ENCODE peak calls at places on chromosome 1, in nine cellular contexts. One of them, this sample, is unnamed.

GRCh38 chr1:150320667-150320978 is 710 bp upstream of the PRPF3 start:
- DNase-seq in right atrium auricular region: no peak
- DNase-seq in CD8-positive, alpha-beta memory T cell: no peak
- DNase-seq in IMR-90: no peak
- DNase-seq in amygdala: no peak
- DNase-seq in hepatocyte: no peak
- DNase-seq in fibroblast of the conjunctiva: no peak
- DNase-seq in M059J: no peak
- DNase-seq in GM03348: no peak
- DNase-seq in this sample: no peak

GRCh38 chr1:110639724-110640386 is 33.7 kb upstream of the KCNA2 start:
- DNase-seq in M059J: peak
- DNase-seq in amygdala: no peak
- DNase-seq in GM03348: no peak
- DNase-seq in CD8-positive, alpha-beta memory T cell: no peak
- DNase-seq in right atrium auricular region: no peak
- DNase-seq in IMR-90: peak
- DNase-seq in hepatocyte: no peak
- DNase-seq in fibroblast of the conjunctiva: no peak
- DNase-seq in this sample: no peak

GRCh38 chr1:75083848-75084514 is 50.2 kb upstream of the LHX8 start:
- DNase-seq in right atrium auricular region: no peak
- DNase-seq in GM03348: no peak
- DNase-seq in fibroblast of the conjunctiva: peak
- DNase-seq in CD8-positive, alpha-beta memory T cell: no peak
- DNase-seq in amygdala: no peak
- DNase-seq in IMR-90: no peak
- DNase-seq in M059J: peak
- DNase-seq in hepatocyte: no peak
- DNase-seq in this sample: no peak

GRCh38 chr1:183926978-183927377 is 110.5 kb downstream of the COLGALT2 start:
- DNase-seq in GM03348: no peak
- DNase-seq in CD8-positive, alpha-beta memory T cell: no peak
- DNase-seq in right atrium auricular region: no peak
- DNase-seq in M059J: peak
- DNase-seq in hepatocyte: peak
- DNase-seq in IMR-90: peak
- DNase-seq in fibroblast of the conjunctiva: no peak
- DNase-seq in amygdala: no peak
- DNase-seq in this sample: no peak

GRCh38 chr1:90717665-90718410 is 736 bp upstream of the BARHL2 start:
- DNase-seq in M059J: no peak
- DNase-seq in hepatocyte: peak
- DNase-seq in IMR-90: peak
- DNase-seq in GM03348: peak
- DNase-seq in fibroblast of the conjunctiva: no peak
- DNase-seq in CD8-positive, alpha-beta memory T cell: no peak
- DNase-seq in right atrium auricular region: no peak
- DNase-seq in amygdala: no peak
- DNase-seq in this sample: peak

GRCh38 chr1:61842863-61843514 is 100.7 kb downstream of the PATJ start:
- DNase-seq in CD8-positive, alpha-beta memory T cell: no peak
- DNase-seq in hepatocyte: no peak
- DNase-seq in right atrium auricular region: no peak
- DNase-seq in amygdala: no peak
- DNase-seq in M059J: peak
- DNase-seq in IMR-90: no peak
- DNase-seq in fibroblast of the conjunctiva: no peak
- DNase-seq in GM03348: no peak
- DNase-seq in this sample: no peak

GRCh38 chr1:30508175-30508448 is 215.3 kb downstream of the MATN1 start:
- DNase-seq in right atrium auricular region: no peak
- DNase-seq in IMR-90: no peak
- DNase-seq in M059J: no peak
- DNase-seq in hepatocyte: no peak
- DNase-seq in GM03348: no peak
- DNase-seq in CD8-positive, alpha-beta memory T cell: no peak
- DNase-seq in amygdala: no peak
- DNase-seq in fibroblast of the conjunctiva: no peak
- DNase-seq in this sample: no peak

GRCh38 chr1:15083578-15083977 is 70.0 kb upstream of the TMEM51 start:
- DNase-seq in right atrium auricular region: no peak
- DNase-seq in GM03348: peak
- DNase-seq in M059J: peak
- DNase-seq in IMR-90: peak
- DNase-seq in amygdala: no peak
- DNase-seq in hepatocyte: no peak
- DNase-seq in fibroblast of the conjunctiva: no peak
- DNase-seq in CD8-positive, alpha-beta memory T cell: no peak
- DNase-seq in this sample: no peak

GRCh38 chr1:109910123-109910962 is at the start of gene CSF1:
- DNase-seq in M059J: peak
- DNase-seq in fibroblast of the conjunctiva: peak
- DNase-seq in hepatocyte: peak
- DNase-seq in amygdala: peak
- DNase-seq in CD8-positive, alpha-beta memory T cell: peak
- DNase-seq in GM03348: peak
- DNase-seq in right atrium auricular region: peak
- DNase-seq in IMR-90: peak
- DNase-seq in this sample: peak

GRCh38 chr1:8524637-8525157 is 206.8 kb downstream of the SLC45A1 start:
- DNase-seq in GM03348: no peak
- DNase-seq in fibroblast of the conjunctiva: no peak
- DNase-seq in IMR-90: peak
- DNase-seq in amygdala: no peak
- DNase-seq in right atrium auricular region: no peak
- DNase-seq in hepatocyte: no peak
- DNase-seq in CD8-positive, alpha-beta memory T cell: no peak
- DNase-seq in M059J: no peak
- DNase-seq in this sample: no peak

GRCh38 chr1:2555634-2556276 is 416 bp upstream of the TNFRSF14 start:
- DNase-seq in hepatocyte: no peak
- DNase-seq in fibroblast of the conjunctiva: no peak
- DNase-seq in M059J: peak
- DNase-seq in GM03348: peak
- DNase-seq in right atrium auricular region: peak
- DNase-seq in amygdala: no peak
- DNase-seq in IMR-90: no peak
- DNase-seq in CD8-positive, alpha-beta memory T cell: peak
- DNase-seq in this sample: no peak

GRCh38 chr1:213684454-213684853 is 303.3 kb upstream of the PROX1 start:
- DNase-seq in right atrium auricular region: no peak
- DNase-seq in hepatocyte: no peak
- DNase-seq in GM03348: no peak
- DNase-seq in CD8-positive, alpha-beta memory T cell: no peak
- DNase-seq in fibroblast of the conjunctiva: no peak
- DNase-seq in M059J: no peak
- DNase-seq in amygdala: no peak
- DNase-seq in IMR-90: no peak
- DNase-seq in this sample: no peak

GRCh38 chr1:109271458-109271857 is 11.5 kb downstream of the PSRC1 start:
- DNase-seq in M059J: no peak
- DNase-seq in right atrium auricular region: no peak
- DNase-seq in GM03348: no peak
- DNase-seq in CD8-positive, alpha-beta memory T cell: no peak
- DNase-seq in fibroblast of the conjunctiva: no peak
- DNase-seq in IMR-90: no peak
- DNase-seq in hepatocyte: no peak
- DNase-seq in amygdala: no peak
- DNase-seq in this sample: no peak

GRCh38 chr1:42844592-42845140 is 1.7 kb upstream of the ZNF691 start:
- DNase-seq in IMR-90: peak
- DNase-seq in M059J: no peak
- DNase-seq in CD8-positive, alpha-beta memory T cell: no peak
- DNase-seq in GM03348: no peak
- DNase-seq in amygdala: no peak
- DNase-seq in right atrium auricular region: no peak
- DNase-seq in hepatocyte: no peak
- DNase-seq in fibroblast of the conjunctiva: no peak
- DNase-seq in this sample: no peak

GRCh38 chr1:59146651-59147358 is 150.1 kb upstream of the FGGY start:
- DNase-seq in right atrium auricular region: no peak
- DNase-seq in GM03348: peak
- DNase-seq in CD8-positive, alpha-beta memory T cell: peak
- DNase-seq in M059J: peak
- DNase-seq in fibroblast of the conjunctiva: no peak
- DNase-seq in amygdala: no peak
- DNase-seq in IMR-90: peak
- DNase-seq in hepatocyte: peak
- DNase-seq in this sample: peak

GRCh38 chr1:205191617-205192016 is 19.9 kb downstream of the DSTYK start:
- DNase-seq in fibroblast of the conjunctiva: no peak
- DNase-seq in GM03348: no peak
- DNase-seq in IMR-90: no peak
- DNase-seq in amygdala: no peak
- DNase-seq in M059J: no peak
- DNase-seq in right atrium auricular region: no peak
- DNase-seq in CD8-positive, alpha-beta memory T cell: no peak
- DNase-seq in hepatocyte: no peak
- DNase-seq in this sample: no peak

GRCh38 chr1:42841010-42841409 is 5.4 kb upstream of the ZNF691 start:
- DNase-seq in right atrium auricular region: no peak
- DNase-seq in M059J: peak
- DNase-seq in IMR-90: peak
- DNase-seq in GM03348: no peak
- DNase-seq in hepatocyte: no peak
- DNase-seq in CD8-positive, alpha-beta memory T cell: no peak
- DNase-seq in amygdala: no peak
- DNase-seq in fibroblast of the conjunctiva: no peak
- DNase-seq in this sample: no peak

GRCh38 chr1:172770081-172770480 is 111.2 kb downstream of the FASLG start:
- DNase-seq in M059J: no peak
- DNase-seq in IMR-90: no peak
- DNase-seq in right atrium auricular region: no peak
- DNase-seq in amygdala: no peak
- DNase-seq in hepatocyte: no peak
- DNase-seq in CD8-positive, alpha-beta memory T cell: no peak
- DNase-seq in GM03348: no peak
- DNase-seq in fibroblast of the conjunctiva: no peak
- DNase-seq in this sample: no peak

GRCh38 chr1:107795994-107796393 is 169.0 kb downstream of the VAV3 start:
- DNase-seq in fibroblast of the conjunctiva: no peak
- DNase-seq in M059J: no peak
- DNase-seq in IMR-90: no peak
- DNase-seq in amygdala: no peak
- DNase-seq in GM03348: no peak
- DNase-seq in CD8-positive, alpha-beta memory T cell: no peak
- DNase-seq in right atrium auricular region: no peak
- DNase-seq in hepatocyte: no peak
- DNase-seq in this sample: no peak

GRCh38 chr1:202151045-202151444 is 6.5 kb upstream of the ARL8A start:
- DNase-seq in amygdala: no peak
- DNase-seq in right atrium auricular region: no peak
- DNase-seq in IMR-90: no peak
- DNase-seq in M059J: no peak
- DNase-seq in CD8-positive, alpha-beta memory T cell: no peak
- DNase-seq in GM03348: no peak
- DNase-seq in fibroblast of the conjunctiva: no peak
- DNase-seq in hepatocyte: no peak
- DNase-seq in this sample: no peak

GRCh38 chr1:184838374-184838995 is 83.8 kb upstream of the EDEM3 start:
- DNase-seq in right atrium auricular region: peak
- DNase-seq in CD8-positive, alpha-beta memory T cell: no peak
- DNase-seq in M059J: peak
- DNase-seq in hepatocyte: peak
- DNase-seq in IMR-90: peak
- DNase-seq in amygdala: no peak
- DNase-seq in GM03348: peak
- DNase-seq in fibroblast of the conjunctiva: peak
- DNase-seq in this sample: no peak

GRCh38 chr1:110118636-110119396 is 6.6 kb downstream of the UBL4B start:
- DNase-seq in right atrium auricular region: no peak
- DNase-seq in amygdala: no peak
- DNase-seq in IMR-90: peak
- DNase-seq in CD8-positive, alpha-beta memory T cell: no peak
- DNase-seq in hepatocyte: no peak
- DNase-seq in GM03348: no peak
- DNase-seq in fibroblast of the conjunctiva: no peak
- DNase-seq in M059J: no peak
- DNase-seq in this sample: no peak

This sample was measured in HuH-7.